ENCODE peak calls at places on chromosomes 5 and 9, in nine cellular contexts. One of them, this sample, is unnamed.

GRCh38 chr9:82148849-82149544 is 160.4 kb downstream of the SPATA31D1 start:
- DNase-seq in non-pigmented ciliary epithelial cell: peak; percentile 57
- DNase-seq in nucleus accumbens: no peak
- DNase-seq in NCI-H226: no peak
- DNase-seq in T1000: no peak
- DNase-seq in left ventricle myocardium inferior: no peak
- DNase-seq in stimulated activated naive CD8-positive, alpha-beta T cell treated with anti-CD3 and anti-CD28 coated beads, Interleukin-15, Interleukin-2, amounts not matched to agents 100 U/mL and 50 U/mL, for 24 hours: no peak
- DNase-seq in GM12891: no peak
- DNase-seq in NCI-H1417: peak; percentile 60
- DNase-seq in this sample: peak; percentile 80

GRCh38 chr5:135641329-135642178 is 62.8 kb upstream of the CXCL14 start:
- DNase-seq in NCI-H1417: peak; percentile 51
- DNase-seq in NCI-H226: no peak
- DNase-seq in non-pigmented ciliary epithelial cell: no peak
- DNase-seq in GM12891: no peak
- DNase-seq in left ventricle myocardium inferior: no peak
- DNase-seq in T1000: no peak
- DNase-seq in nucleus accumbens: no peak
- DNase-seq in stimulated activated naive CD8-positive, alpha-beta T cell treated with anti-CD3 and anti-CD28 coated beads, Interleukin-15, Interleukin-2, amounts not matched to agents 100 U/mL and 50 U/mL, for 24 hours: no peak
- DNase-seq in this sample: no peak

GRCh38 chr9:5629312-5630037 is 568 bp downstream of the RIC1 start:
- DNase-seq in left ventricle myocardium inferior: peak; percentile 61
- DNase-seq in nucleus accumbens: no peak
- DNase-seq in stimulated activated naive CD8-positive, alpha-beta T cell treated with anti-CD3 and anti-CD28 coated beads, Interleukin-15, Interleukin-2, amounts not matched to agents 100 U/mL and 50 U/mL, for 24 hours: peak; percentile 59
- DNase-seq in NCI-H226: no peak
- DNase-seq in GM12891: no peak
- DNase-seq in NCI-H1417: peak; percentile 68
- DNase-seq in non-pigmented ciliary epithelial cell: no peak
- DNase-seq in T1000: no peak
- DNase-seq in this sample: no peak

GRCh38 chr9:134759001-134759607 is 117.5 kb downstream of the COL5A1 start:
- DNase-seq in GM12891: no peak
- DNase-seq in nucleus accumbens: no peak
- DNase-seq in NCI-H226: no peak
- DNase-seq in T1000: no peak
- DNase-seq in non-pigmented ciliary epithelial cell: no peak
- DNase-seq in stimulated activated naive CD8-positive, alpha-beta T cell treated with anti-CD3 and anti-CD28 coated beads, Interleukin-15, Interleukin-2, amounts not matched to agents 100 U/mL and 50 U/mL, for 24 hours: no peak
- DNase-seq in left ventricle myocardium inferior: no peak
- DNase-seq in NCI-H1417: no peak
- DNase-seq in this sample: no peak

GRCh38 chr5:53411388-53411787 is 69.0 kb upstream of the FST start:
- DNase-seq in non-pigmented ciliary epithelial cell: no peak
- DNase-seq in stimulated activated naive CD8-positive, alpha-beta T cell treated with anti-CD3 and anti-CD28 coated beads, Interleukin-15, Interleukin-2, amounts not matched to agents 100 U/mL and 50 U/mL, for 24 hours: no peak
- DNase-seq in NCI-H1417: no peak
- DNase-seq in left ventricle myocardium inferior: no peak
- DNase-seq in NCI-H226: no peak
- DNase-seq in nucleus accumbens: no peak
- DNase-seq in T1000: no peak
- DNase-seq in GM12891: no peak
- DNase-seq in this sample: no peak

GRCh38 chr9:99050292-99050911 is 54.5 kb upstream of the TGFBR1 start:
- DNase-seq in stimulated activated naive CD8-positive, alpha-beta T cell treated with anti-CD3 and anti-CD28 coated beads, Interleukin-15, Interleukin-2, amounts not matched to agents 100 U/mL and 50 U/mL, for 24 hours: no peak
- DNase-seq in left ventricle myocardium inferior: no peak
- DNase-seq in T1000: peak; percentile 73
- DNase-seq in NCI-H226: peak; percentile 41
- DNase-seq in GM12891: no peak
- DNase-seq in NCI-H1417: no peak
- DNase-seq in non-pigmented ciliary epithelial cell: no peak
- DNase-seq in nucleus accumbens: no peak
- DNase-seq in this sample: no peak

GRCh38 chr9:106072421-106072820 is 378.1 kb downstream of the TMEM38B start:
- DNase-seq in GM12891: no peak
- DNase-seq in left ventricle myocardium inferior: no peak
- DNase-seq in non-pigmented ciliary epithelial cell: no peak
- DNase-seq in NCI-H1417: no peak
- DNase-seq in T1000: no peak
- DNase-seq in nucleus accumbens: no peak
- DNase-seq in NCI-H226: no peak
- DNase-seq in stimulated activated naive CD8-positive, alpha-beta T cell treated with anti-CD3 and anti-CD28 coated beads, Interleukin-15, Interleukin-2, amounts not matched to agents 100 U/mL and 50 U/mL, for 24 hours: no peak
- DNase-seq in this sample: no peak

GRCh38 chr5:131386124-131386523 is 122.3 kb downstream of the CDC42SE2 start:
- DNase-seq in NCI-H1417: no peak
- DNase-seq in GM12891: no peak
- DNase-seq in nucleus accumbens: no peak
- DNase-seq in stimulated activated naive CD8-positive, alpha-beta T cell treated with anti-CD3 and anti-CD28 coated beads, Interleukin-15, Interleukin-2, amounts not matched to agents 100 U/mL and 50 U/mL, for 24 hours: no peak
- DNase-seq in T1000: no peak
- DNase-seq in left ventricle myocardium inferior: no peak
- DNase-seq in NCI-H226: no peak
- DNase-seq in non-pigmented ciliary epithelial cell: no peak
- DNase-seq in this sample: no peak

GRCh38 chr5:176806137-176806536 is 4.2 kb upstream of the UNC5A start:
- DNase-seq in stimulated activated naive CD8-positive, alpha-beta T cell treated with anti-CD3 and anti-CD28 coated beads, Interleukin-15, Interleukin-2, amounts not matched to agents 100 U/mL and 50 U/mL, for 24 hours: no peak
- DNase-seq in nucleus accumbens: no peak
- DNase-seq in NCI-H226: no peak
- DNase-seq in NCI-H1417: no peak
- DNase-seq in left ventricle myocardium inferior: no peak
- DNase-seq in T1000: no peak
- DNase-seq in GM12891: no peak
- DNase-seq in non-pigmented ciliary epithelial cell: no peak
- DNase-seq in this sample: no peak

GRCh38 chr5:141674747-141675146 is 7.3 kb downstream of the ARAP3 start:
- DNase-seq in left ventricle myocardium inferior: no peak
- DNase-seq in NCI-H226: no peak
- DNase-seq in GM12891: no peak
- DNase-seq in non-pigmented ciliary epithelial cell: no peak
- DNase-seq in T1000: no peak
- DNase-seq in NCI-H1417: no peak
- DNase-seq in nucleus accumbens: no peak
- DNase-seq in stimulated activated naive CD8-positive, alpha-beta T cell treated with anti-CD3 and anti-CD28 coated beads, Interleukin-15, Interleukin-2, amounts not matched to agents 100 U/mL and 50 U/mL, for 24 hours: no peak
- DNase-seq in this sample: no peak

GRCh38 chr5:130270786-130271185 is 366.5 kb downstream of the CHSY3 start:
- DNase-seq in left ventricle myocardium inferior: no peak
- DNase-seq in NCI-H1417: no peak
- DNase-seq in GM12891: no peak
- DNase-seq in stimulated activated naive CD8-positive, alpha-beta T cell treated with anti-CD3 and anti-CD28 coated beads, Interleukin-15, Interleukin-2, amounts not matched to agents 100 U/mL and 50 U/mL, for 24 hours: no peak
- DNase-seq in non-pigmented ciliary epithelial cell: no peak
- DNase-seq in nucleus accumbens: no peak
- DNase-seq in NCI-H226: no peak
- DNase-seq in T1000: no peak
- DNase-seq in this sample: no peak

GRCh38 chr9:123174079-123174478 is 94.3 kb downstream of the STRBP start:
- DNase-seq in stimulated activated naive CD8-positive, alpha-beta T cell treated with anti-CD3 and anti-CD28 coated beads, Interleukin-15, Interleukin-2, amounts not matched to agents 100 U/mL and 50 U/mL, for 24 hours: no peak
- DNase-seq in NCI-H226: no peak
- DNase-seq in left ventricle myocardium inferior: no peak
- DNase-seq in GM12891: no peak
- DNase-seq in non-pigmented ciliary epithelial cell: no peak
- DNase-seq in T1000: no peak
- DNase-seq in NCI-H1417: no peak
- DNase-seq in nucleus accumbens: no peak
- DNase-seq in this sample: no peak

GRCh38 chr9:82961504-82962125 is 101.3 kb downstream of the RASEF start:
- DNase-seq in NCI-H1417: peak; percentile 91
- DNase-seq in non-pigmented ciliary epithelial cell: peak; percentile 45
- DNase-seq in nucleus accumbens: peak; percentile 79
- DNase-seq in T1000: peak; percentile 38
- DNase-seq in GM12891: peak; percentile 20
- DNase-seq in stimulated activated naive CD8-positive, alpha-beta T cell treated with anti-CD3 and anti-CD28 coated beads, Interleukin-15, Interleukin-2, amounts not matched to agents 100 U/mL and 50 U/mL, for 24 hours: peak; percentile 58
- DNase-seq in NCI-H226: peak; percentile 40
- DNase-seq in left ventricle myocardium inferior: peak; percentile 41
- DNase-seq in this sample: peak; percentile 4

GRCh38 chr9:38171926-38172325 is 102.9 kb upstream of the SHB start:
- DNase-seq in stimulated activated naive CD8-positive, alpha-beta T cell treated with anti-CD3 and anti-CD28 coated beads, Interleukin-15, Interleukin-2, amounts not matched to agents 100 U/mL and 50 U/mL, for 24 hours: no peak
- DNase-seq in NCI-H226: no peak
- DNase-seq in nucleus accumbens: no peak
- DNase-seq in left ventricle myocardium inferior: no peak
- DNase-seq in T1000: no peak
- DNase-seq in NCI-H1417: no peak
- DNase-seq in non-pigmented ciliary epithelial cell: no peak
- DNase-seq in GM12891: no peak
- DNase-seq in this sample: no peak

This sample was measured in AG04449.